ENCODE peak calls at places on chromosome 20, in four cellular contexts. J is HFFc6; C is stimulated activated CD4-positive, alpha-beta T cell treated with anti-CD3 and anti-CD28 coated beads, Interleukin-4, amount 100 ng/mL, for 48 hours; E is sciatic nerve. B is an unnamed sample.

GRCh38 chr20:3805594-3806264 is 9.6 kb downstream of the CDC25B start:
- DNase-seq in C (no peak), E (no peak), J (peak; percentile 35), B (no peak)

GRCh38 chr20:50520222-50520877 is 10.2 kb downstream of the PTPN1 start:
- DNase-seq in E (no peak), C (no peak), J (no peak), B (no peak)

GRCh38 chr20:5806457-5807263 is 56.5 kb downstream of the SHLD1 start:
- DNase-seq in E (no peak), C (no peak), J (no peak), B (no peak)

GRCh38 chr20:3461191-3461874 is 9.5 kb upstream of the ATRN start:
- DNase-seq in E (no peak), C (no peak), J (no peak), B (no peak)

GRCh38 chr20:8542115-8542486 is 410.0 kb downstream of the PLCB1 start:
- DNase-seq in J (no peak), E (no peak), C (no peak), B (no peak)

GRCh38 chr20:57061058-57061900 is 205.2 kb downstream of the BMP7 start:
- DNase-seq in C (no peak), E (peak; percentile 68), J (no peak), B (peak; percentile 85)

GRCh38 chr20:63698739-63699465 is 2.5 kb downstream of the TNFRSF6B start:
- DNase-seq in E (peak; percentile 77), C (peak; percentile 47), J (peak; percentile 72), B (peak; percentile 67)

GRCh38 chr20:22418738-22419137 is 165.6 kb downstream of the FOXA2 start:
- DNase-seq in J (no peak), E (no peak), C (no peak), B (no peak)

GRCh38 chr20:62999580-62999979 is 7.2 kb downstream of the BHLHE23 start:
- DNase-seq in C (no peak), E (no peak), J (no peak), B (no peak)

GRCh38 chr20:59336551-59336950 is 36.1 kb downstream of the EDN3 start:
- DNase-seq in J (no peak), C (no peak), E (no peak), B (no peak)

GRCh38 chr20:45944151-45944964 is 9.9 kb downstream of the PCIF1 start:
- DNase-seq in J (no peak), E (no peak), C (no peak), B (no peak)

GRCh38 chr20:47181056-47181862 is 175.2 kb downstream of the ZMYND8 start:
- DNase-seq in C (no peak), J (peak; percentile 55), E (no peak), B (peak; percentile 89)

GRCh38 chr20:42739692-42740091 is 450.0 kb downstream of the PTPRT start:
- DNase-seq in E (no peak), C (no peak), J (no peak), B (peak; percentile 25)

GRCh38 chr20:47989957-47990356 is 204.7 kb upstream of the SULF2 start:
- DNase-seq in E (no peak), J (no peak), C (no peak), B (no peak)

GRCh38 chr20:46176744-46177378 is 58.7 kb downstream of the CD40 start:
- DNase-seq in E (no peak), J (no peak), C (no peak), B (no peak)

GRCh38 chr20:62430871-62431447 is 3.6 kb upstream of the RBBP8NL start:
- DNase-seq in C (no peak), J (no peak), E (no peak), B (peak; percentile 99)

GRCh38 chr20:2149507-2149906 is 47.9 kb downstream of the STK35 start:
- DNase-seq in E (no peak), C (no peak), J (peak; percentile 35), B (no peak)

GRCh38 chr20:34706912-34707784 is 3.0 kb downstream of the TP53INP2 start:
- DNase-seq in E (peak; percentile 47), J (no peak), C (no peak), B (no peak)

GRCh38 chr20:32521780-32522524 is 63.2 kb downstream of the NOL4L start:
- DNase-seq in J (peak; percentile 34), E (peak; percentile 80), C (peak; percentile 65), B (peak; percentile 87)

GRCh38 chr20:43124261-43124660 is 65.4 kb downstream of the PTPRT start:
- DNase-seq in E (no peak), C (no peak), J (no peak), B (no peak)

GRCh38 chr20:63315240-63315981 is 22.4 kb downstream of the COL20A1 start:
- DNase-seq in E (no peak), J (no peak), C (no peak), B (no peak)

GRCh38 chr20:7387638-7388193 is 552.5 kb downstream of the HAO1 start:
- DNase-seq in E (no peak), C (no peak), J (no peak), B (no peak)

GRCh38 chr20:48618631-48619030 is 209.2 kb downstream of the PREX1 start:
- DNase-seq in E (no peak), C (no peak), J (no peak), B (no peak)

GRCh38 chr20:48818481-48818987 is 9.3 kb downstream of the PREX1 start:
- DNase-seq in E (no peak), C (no peak), J (no peak), B (no peak)

GRCh38 chr20:18678599-18678998 is 90.7 kb downstream of the DTD1 start:
- DNase-seq in J (no peak), C (no peak), E (no peak), B (no peak)

B was measured in Caco-2.